ENCODE peak calls at places on chromosomes 12 and 14, in seven cellular contexts. B, C, O, S, R, D and I are unnamed samples.

GRCh38 chr14:76742961-76743360 is 18.3 kb upstream of the VASH1 start:
- DNase-seq in B (no peak), C (no peak), O (no peak), S (peak), R (no peak), D (no peak), I (peak)

GRCh38 chr12:108972226-108972757 is 48.6 kb downstream of the SVOP start:
- DNase-seq in B (no peak), C (no peak), O (no peak), S (no peak), R (no peak), D (no peak), I (peak)

GRCh38 chr14:60760648-60761364 is 26.2 kb downstream of the MNAT1 start:
- DNase-seq in B (no peak), C (no peak), O (no peak), S (no peak), R (peak), D (no peak), I (peak)

GRCh38 chr12:53218551-53219114 is 11.6 kb upstream of the ITGB7 start:
- DNase-seq in B (peak), C (no peak), O (no peak), S (no peak), R (peak), D (no peak), I (no peak)

GRCh38 chr14:55973285-55973800 is 144.9 kb upstream of the PELI2 start:
- DNase-seq in B (no peak), C (no peak), O (no peak), S (no peak), R (no peak), D (no peak), I (peak)

GRCh38 chr12:108442910-108443309 is 72.2 kb upstream of the FICD start:
- DNase-seq in B (no peak), C (no peak), O (no peak), S (no peak), R (peak), D (no peak), I (no peak)

GRCh38 chr14:32382704-32383103 is 53.6 kb downstream of the AKAP6 start:
- DNase-seq in B (peak), C (no peak), O (peak), S (peak), R (peak), D (peak), I (peak)

GRCh38 chr12:4137015-4137414 is 136.5 kb upstream of the CCND2 start:
- DNase-seq in B (no peak), C (no peak), O (no peak), S (no peak), R (no peak), D (no peak), I (no peak)

GRCh38 chr12:55935742-55936151 is 4.8 kb downstream of the DGKA start:
- DNase-seq in B (peak), C (no peak), O (no peak), S (no peak), R (peak), D (no peak), I (no peak)

GRCh38 chr12:111412007-111412829 is 6.5 kb downstream of the SH2B3 start:
- DNase-seq in B (peak), C (no peak), O (no peak), S (no peak), R (peak), D (no peak), I (no peak)

GRCh38 chr12:103560604-103561101 is 26.4 kb upstream of the STAB2 start:
- DNase-seq in B (peak), C (no peak), O (no peak), S (no peak), R (no peak), D (no peak), I (peak)

GRCh38 chr12:64983771-64984170 is 137.3 kb downstream of the WIF1 start:
- DNase-seq in B (no peak), C (no peak), O (no peak), S (no peak), R (no peak), D (no peak), I (peak)

GRCh38 chr14:79515158-79515557 is 696.1 kb downstream of the DIO2 start:
- DNase-seq in B (no peak), C (no peak), O (no peak), S (no peak), R (no peak), D (no peak), I (no peak)

GRCh38 chr12:59595097-59595496 is 732 bp upstream of the SLC16A7 start:
- DNase-seq in B (no peak), C (no peak), O (no peak), S (peak), R (no peak), D (no peak), I (peak)

GRCh38 chr14:35944847-35945246 is 118.7 kb downstream of the BRMS1L start:
- DNase-seq in B (no peak), C (no peak), O (peak), S (peak), R (peak), D (peak), I (peak)

GRCh38 chr12:121530600-121531355 is 50.0 kb downstream of the KDM2B start:
- DNase-seq in B (peak), C (peak), O (peak), S (peak), R (peak), D (no peak), I (peak)

GRCh38 chr12:16939871-16940306 is 333.9 kb upstream of the LMO3 start:
- DNase-seq in B (peak), C (no peak), O (peak), S (peak), R (peak), D (peak), I (peak)

GRCh38 chr12:118237053-118237665 is 101.2 kb downstream of the PEBP1 start:
- DNase-seq in B (no peak), C (no peak), O (no peak), S (peak), R (no peak), D (no peak), I (no peak)

GRCh38 chr12:6229224-6229748 is 29.1 kb downstream of the CD9 start:
- DNase-seq in B (no peak), C (peak), O (no peak), S (no peak), R (no peak), D (no peak), I (peak)

GRCh38 chr14:99945732-99946651 is 119.2 kb upstream of the EVL start:
- DNase-seq in B (no peak), C (no peak), O (no peak), S (peak), R (no peak), D (no peak), I (no peak)

GRCh38 chr14:99816642-99817041 is 23.4 kb downstream of the EML1 start:
- DNase-seq in B (no peak), C (no peak), O (no peak), S (no peak), R (no peak), D (no peak), I (no peak)

GRCh38 chr12:27635349-27635972 is 60.8 kb upstream of the REP15 start:
- DNase-seq in B (peak), C (no peak), O (no peak), S (peak), R (peak), D (no peak), I (peak)

GRCh38 chr12:3712209-3712992 is 40.5 kb downstream of the CRACR2A start:
- DNase-seq in B (no peak), C (no peak), O (no peak), S (no peak), R (no peak), D (no peak), I (no peak)

GRCh38 chr12:51371295-51371953 is 19.8 kb downstream of the GALNT6 start:
- DNase-seq in B (peak), C (peak), O (no peak), S (no peak), R (peak), D (peak), I (peak)

GRCh38 chr12:29634057-29634456 is 136.6 kb upstream of the OVCH1 start:
- DNase-seq in B (peak), C (no peak), O (no peak), S (no peak), R (no peak), D (no peak), I (peak)

GRCh38 chr14:73850940-73851339 is 691 bp upstream of the PTGR2 start:
- DNase-seq in B (peak), C (no peak), O (no peak), S (no peak), R (no peak), D (no peak), I (peak)

GRCh38 chr14:73846944-73847343 is 4.7 kb upstream of the PTGR2 start:
- DNase-seq in B (no peak), C (no peak), O (no peak), S (no peak), R (no peak), D (no peak), I (no peak)

DNA sequence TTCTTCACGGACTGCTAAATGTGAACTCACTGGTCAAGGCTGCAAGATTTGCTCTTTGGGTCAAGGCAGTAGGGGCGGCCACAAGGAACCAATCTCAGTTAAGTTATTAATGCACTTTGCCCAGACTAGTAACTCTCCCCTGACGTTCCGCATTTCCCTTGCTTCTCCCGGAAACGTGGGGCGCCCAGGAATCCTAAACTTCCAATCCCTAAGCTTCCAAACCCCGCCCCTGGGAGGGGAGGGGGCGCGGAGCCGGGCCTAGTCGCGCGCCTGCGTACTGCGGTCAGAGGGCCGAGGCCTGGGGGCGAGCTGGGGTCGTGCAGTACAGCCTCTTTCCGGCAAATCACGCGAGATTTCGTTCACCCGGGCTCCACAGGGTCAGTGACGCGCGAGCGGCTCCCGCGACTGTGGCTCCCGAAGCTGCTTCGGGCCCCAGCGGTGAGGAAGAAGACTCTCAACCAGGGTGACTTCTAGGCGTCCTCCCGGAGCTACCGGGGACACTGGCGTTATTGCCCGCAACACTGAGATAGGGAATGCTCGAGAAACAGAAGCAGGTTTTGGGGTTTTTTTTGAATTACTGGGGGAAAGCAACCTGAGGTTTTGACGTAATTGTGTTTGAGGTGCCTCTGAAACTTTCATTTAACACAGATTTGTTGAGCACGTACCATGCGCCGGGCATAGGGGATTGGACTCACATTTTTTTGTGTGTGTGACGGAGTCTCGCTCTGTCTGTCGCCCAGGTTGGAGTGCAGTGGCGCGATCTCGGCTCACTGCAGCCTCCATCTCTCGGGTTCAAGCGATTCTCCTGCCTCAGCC is at the start of gene PTGR2:
- DNase-seq in B (peak), C (peak), O (peak), S (peak), R (peak), D (peak), I (peak)
- TF ChIP-seq CTCF in B (no peak), C (no peak), O (no peak), S (no peak), R (no peak), D (peak), I (peak)

DNA sequence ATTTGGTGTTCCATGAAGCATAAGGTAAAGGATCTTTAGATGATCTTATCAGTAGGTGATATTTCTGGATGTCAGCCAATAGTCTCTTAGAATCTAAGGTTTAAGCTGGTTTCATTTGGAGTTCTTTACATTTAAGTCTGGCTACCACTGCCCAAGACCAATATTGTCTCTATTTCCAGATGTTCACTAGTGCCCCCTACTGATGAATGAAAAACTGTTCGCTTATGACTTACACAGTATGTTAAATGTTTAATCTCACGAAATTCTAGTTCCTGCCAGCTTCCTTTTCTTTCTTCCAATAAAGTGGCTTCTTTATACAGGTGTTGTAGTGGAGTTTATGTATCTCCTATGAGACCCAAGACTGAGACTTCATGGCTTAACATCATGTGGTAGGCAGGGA is 31.8 kb upstream of the MIS18BP1 start:
- DNase-seq in B (no peak), C (no peak), O (no peak), S (no peak), R (peak), D (no peak), I (no peak)
- TF ChIP-seq CTCF in B (peak), C (no peak), O (peak), S (peak), R (peak), D (peak), I (no peak)

DNA sequence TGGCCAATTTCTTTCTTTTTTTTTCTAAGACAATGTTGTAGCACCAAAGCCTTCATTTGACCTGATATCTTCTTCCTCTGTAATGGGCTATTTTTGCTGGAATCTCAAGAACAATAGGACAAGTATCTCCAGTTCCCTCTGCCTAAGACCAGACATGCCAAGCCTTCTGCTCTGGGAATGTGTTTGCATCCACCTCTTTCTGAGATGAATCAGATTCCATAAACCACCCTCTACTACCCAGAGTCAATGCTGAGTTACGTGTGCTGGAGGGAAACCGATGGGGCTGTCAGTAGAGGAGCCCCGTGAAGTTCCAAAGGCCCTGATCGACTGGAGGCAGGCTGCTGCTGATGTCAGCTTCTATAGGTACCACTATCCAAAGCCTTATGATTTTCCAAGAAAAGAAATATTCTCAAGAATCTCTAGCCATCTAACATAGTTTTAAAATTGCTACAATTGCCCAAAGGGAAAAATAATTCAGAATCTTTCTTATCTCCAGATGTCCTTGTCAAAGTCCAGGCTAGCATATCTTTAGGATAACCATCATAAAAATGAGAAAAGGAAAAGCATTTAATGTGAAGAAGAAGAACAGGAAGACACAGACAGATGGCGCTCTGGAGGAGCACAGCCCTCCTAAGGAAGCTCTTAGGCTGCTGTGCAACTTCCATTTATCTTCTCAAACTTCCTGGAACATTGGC is 101.9 kb downstream of the SLC8A3 start:
- DNase-seq in B (peak), C (no peak), O (peak), S (peak), R (peak), D (peak), I (peak)
- TF ChIP-seq CTCF in B (peak), C (peak), O (peak), S (peak), R (peak), D (peak), I (peak)

GRCh38 chr12:95224202-95225170 is 6.9 kb downstream of the VEZT start:
- DNase-seq in B (peak), C (no peak), O (no peak), S (no peak), R (no peak), D (no peak), I (peak)
- TF ChIP-seq CTCF in B (no peak), C (no peak), O (no peak), S (no peak), R (no peak), D (no peak), I (no peak)

DNA sequence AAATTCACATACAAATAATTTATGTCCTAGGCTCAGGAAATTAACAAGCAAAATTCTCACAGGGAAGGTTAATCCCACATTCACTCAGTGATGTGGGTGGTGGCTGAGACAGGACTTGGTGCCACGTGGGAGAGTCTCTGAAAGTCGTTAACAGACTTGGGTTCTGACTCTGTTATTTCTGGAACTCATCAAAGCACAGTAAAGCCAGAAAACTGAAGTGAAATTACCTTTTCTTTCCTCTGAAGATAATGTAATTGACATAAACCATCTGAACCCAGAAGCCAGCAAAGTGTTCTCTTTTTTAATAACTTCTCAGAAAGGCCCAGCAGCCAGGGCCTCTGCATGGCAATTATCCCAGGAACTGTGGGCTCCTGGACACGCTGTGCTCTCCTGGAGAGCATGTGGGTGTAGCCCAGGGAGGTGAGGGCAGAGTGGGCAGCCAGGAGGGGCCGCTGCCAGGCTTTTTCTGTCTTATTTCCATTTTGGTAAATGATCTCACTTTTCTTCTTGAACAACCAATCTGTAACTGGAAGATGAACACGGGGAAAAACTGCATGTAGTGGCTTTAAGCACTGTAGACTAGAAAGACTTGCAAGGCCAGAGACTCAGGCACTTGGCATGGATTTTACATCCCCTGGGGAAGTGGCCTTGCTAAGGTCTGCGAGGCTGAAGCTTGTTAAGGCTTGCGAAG is 444.1 kb upstream of the TMEM132C start:
- DNase-seq in B (no peak), C (no peak), O (no peak), S (no peak), R (no peak), D (no peak), I (no peak)
- TF ChIP-seq CTCF in B (no peak), C (no peak), O (no peak), S (no peak), R (no peak), D (no peak), I (no peak)

GRCh38 chr12:71938728-71939385 is at the start of gene TPH2:
- DNase-seq in B (peak), C (no peak), O (peak), S (peak), R (peak), D (peak), I (peak)
- TF ChIP-seq CTCF in B (peak), C (no peak), O (peak), S (peak), R (peak), D (peak), I (peak)

GRCh38 chr12:89960607-89961394 is 252.2 kb upstream of the ATP2B1 start:
- DNase-seq in B (peak), C (no peak), O (no peak), S (peak), R (no peak), D (no peak), I (peak)

GRCh38 chr12:89960011-89960507 is 251.4 kb upstream of the ATP2B1 start:
- DNase-seq in B (no peak), C (no peak), O (no peak), S (peak), R (no peak), D (no peak), I (peak)

GRCh38 chr12:89959188-89959587 is 250.6 kb upstream of the ATP2B1 start:
- DNase-seq in B (no peak), C (no peak), O (no peak), S (no peak), R (no peak), D (no peak), I (no peak)

GRCh38 chr12:89965993-89966392 is 257.4 kb upstream of the ATP2B1 start:
- DNase-seq in B (no peak), C (no peak), O (no peak), S (no peak), R (peak), D (no peak), I (no peak)

DNA sequence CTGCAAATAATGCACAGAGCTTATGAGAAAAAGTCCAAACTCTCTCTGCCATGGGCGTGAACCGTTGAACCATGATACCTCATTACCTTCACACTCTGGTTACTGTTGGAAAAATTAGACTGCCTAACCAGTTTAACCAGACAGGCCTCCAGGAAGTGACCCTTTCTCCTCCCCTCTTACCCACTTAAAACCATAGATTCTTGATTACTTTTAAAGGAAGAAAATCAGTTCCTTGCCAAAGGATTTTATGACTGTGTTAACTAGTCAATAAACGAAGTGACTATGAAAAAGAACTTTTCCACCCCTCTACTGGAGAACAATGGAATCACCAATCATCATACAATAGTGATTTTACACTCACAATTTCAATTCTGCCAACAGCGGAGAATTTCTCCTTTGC is 254.0 kb upstream of the ATP2B1 start:
- DNase-seq in B (no peak), C (no peak), O (no peak), S (no peak), R (no peak), D (no peak), I (peak)
- TF ChIP-seq CTCF in B (peak), C (no peak), O (peak), S (peak), R (peak), D (peak), I (no peak)